ENCODE peak calls at places on chromosome 15, in six cellular contexts. A, G, Y, D, O and N are unnamed samples.

GRCh38 chr15:56049577-56049976 is 56.2 kb upstream of the NEDD4 start:
- DNase-seq in A (no peak), G (no peak), Y (no peak), D (no peak), O (no peak), N (no peak)

GRCh38 chr15:67005294-67005996 is 60.0 kb upstream of the SMAD3 start:
- DNase-seq in A (no peak), G (peak; percentile 35), Y (no peak), D (no peak), O (no peak), N (peak; percentile 33)

GRCh38 chr15:95557226-95558046 is 773.1 kb upstream of the NR2F2 start:
- DNase-seq in A (peak; percentile 95), G (no peak), Y (no peak), D (peak; percentile 95), O (peak; percentile 80), N (peak; percentile 74)

GRCh38 chr15:63501256-63502089 is 2.9 kb upstream of the USP3 start:
- DNase-seq in A (peak; percentile 97), G (no peak), Y (no peak), D (peak; percentile 94), O (peak; percentile 96), N (peak; percentile 72)

GRCh38 chr15:100559330-100559729 is 30.6 kb upstream of the CERS3 start:
- DNase-seq in A (peak; percentile 81), G (no peak), Y (no peak), D (peak; percentile 74), O (peak; percentile 7), N (no peak)

GRCh38 chr15:42157981-42158765 is 1.7 kb upstream of the PLA2G4F start:
- DNase-seq in A (peak; percentile 80), G (no peak), Y (no peak), D (peak; percentile 74), O (peak; percentile 68), N (no peak)

GRCh38 chr15:66765478-66766281 is 63.6 kb downstream of the SMAD6 start:
- DNase-seq in A (no peak), G (no peak), Y (no peak), D (peak; percentile 68), O (no peak), N (no peak)

GRCh38 chr15:63452552-63453136 is 51.7 kb upstream of the USP3 start:
- DNase-seq in A (no peak), G (no peak), Y (no peak), D (no peak), O (no peak), N (no peak)

GRCh38 chr15:32003558-32003957 is 26.8 kb upstream of the CHRNA7 start:
- DNase-seq in A (no peak), G (no peak), Y (no peak), D (no peak), O (no peak), N (peak; percentile 19)

GRCh38 chr15:43243246-43243645 is 22.4 kb upstream of the EPB42 start:
- DNase-seq in A (no peak), G (no peak), Y (no peak), D (no peak), O (no peak), N (no peak)

GRCh38 chr15:90711418-90711824 is 5.7 kb upstream of the BLM start:
- DNase-seq in A (no peak), G (no peak), Y (no peak), D (no peak), O (no peak), N (no peak)

GRCh38 chr15:60970246-60971170 is 258.6 kb downstream of the RORA start:
- DNase-seq in A (peak; percentile 76), G (no peak), Y (no peak), D (no peak), O (no peak), N (no peak)

GRCh38 chr15:67105065-67105951 is 39.9 kb downstream of the SMAD3 start:
- DNase-seq in A (peak; percentile 99), G (no peak), Y (no peak), D (peak; percentile 97), O (peak; percentile 95), N (peak; percentile 80)

GRCh38 chr15:86743283-86743903 is 663.7 kb downstream of the AGBL1 start:
- DNase-seq in A (no peak), G (peak; percentile 82), Y (peak; percentile 65), D (peak; percentile 41), O (peak; percentile 77), N (peak; percentile 84)

GRCh38 chr15:51869074-51869425 is 39.6 kb downstream of the TMOD3 start:
- DNase-seq in A (peak; percentile 91), G (no peak), Y (no peak), D (peak; percentile 70), O (peak; percentile 20), N (no peak)

GRCh38 chr15:33699691-33700447 is 268.4 kb upstream of the CHRM5 start:
- DNase-seq in A (peak; percentile 12), G (no peak), Y (no peak), D (no peak), O (peak; percentile 57), N (peak; percentile 64)

GRCh38 chr15:70762469-70763119 is 764 bp downstream of the UACA start:
- DNase-seq in A (peak; percentile 75), G (peak; percentile 67), Y (peak; percentile 38), D (peak; percentile 80), O (peak; percentile 25), N (peak; percentile 49)

GRCh38 chr15:32993285-32993684 is 201.2 kb downstream of the FMN1 start:
- DNase-seq in A (no peak), G (no peak), Y (no peak), D (peak; percentile 18), O (no peak), N (peak; percentile 26)

GRCh38 chr15:57961919-57962318 is 103.6 kb downstream of the ALDH1A2 start:
- DNase-seq in A (no peak), G (no peak), Y (no peak), D (no peak), O (no peak), N (no peak)

GRCh38 chr15:90895571-90896117 is 7.5 kb upstream of the MAN2A2 start:
- DNase-seq in A (no peak), G (no peak), Y (no peak), D (peak; percentile 18), O (no peak), N (peak; percentile 45)

GRCh38 chr15:46061002-46061401 is 426.2 kb downstream of the SQOR start:
- DNase-seq in A (no peak), G (no peak), Y (no peak), D (no peak), O (no peak), N (no peak)

DNA sequence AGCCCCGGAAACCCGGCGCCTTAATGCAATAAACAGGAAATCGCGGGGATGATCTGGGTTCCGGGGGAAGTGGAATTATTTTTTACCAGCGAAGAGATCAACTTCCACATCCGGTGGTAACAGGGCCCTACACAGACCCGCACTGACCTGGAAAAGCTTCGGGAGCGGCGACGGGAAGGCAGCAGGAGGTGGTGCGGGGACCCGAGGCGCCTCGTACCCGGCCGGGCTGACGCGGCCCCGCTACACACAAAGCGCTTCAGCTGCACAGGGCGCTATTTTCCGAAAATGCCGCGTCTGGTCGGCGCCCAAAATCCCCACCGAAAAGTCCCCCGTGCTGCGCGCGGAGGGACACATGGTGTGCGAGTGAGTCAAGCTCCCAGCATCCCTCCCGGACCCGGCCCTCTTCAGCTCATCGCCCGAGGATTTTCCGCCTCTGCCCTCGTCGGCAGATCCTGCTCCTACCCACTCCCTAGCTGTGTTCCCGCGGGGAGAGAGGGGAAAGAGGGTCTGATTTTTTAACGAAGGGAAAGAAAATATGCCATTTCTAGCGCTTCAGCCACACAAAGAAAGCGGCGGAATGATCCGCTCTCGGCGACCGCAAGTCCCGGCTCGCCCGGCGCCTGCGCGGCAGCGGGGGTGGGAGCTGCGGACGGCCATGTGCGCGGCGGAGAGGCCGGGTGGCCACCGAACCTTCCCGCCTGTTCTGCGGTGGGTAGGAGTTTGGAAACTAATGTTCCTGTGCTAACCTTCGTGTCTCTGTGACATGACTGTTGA is at the start of gene GABPB1:
- DNase-seq in A (peak; percentile 94), G (peak; percentile 90), Y (peak; percentile 97), D (peak; percentile 97), O (peak; percentile 90), N (peak; percentile 97)
- H2BK120ac ChIP-seq in A (peak within 1 kb of the TSS; percentile 98), G (peak within 1 kb of the TSS; percentile 58), Y (peak within 1 kb of the TSS; percentile 76), D (peak within 1 kb of the TSS; percentile 97), O (peak within 1 kb of the TSS; percentile 95), N (peak within 1 kb of the TSS; percentile 50)

GRCh38 chr15:69032703-69033373 is 18.3 kb downstream of the NOX5 start:
- DNase-seq in A (no peak), G (no peak), Y (no peak), D (no peak), O (no peak), N (no peak)

GRCh38 chr15:69031013-69032001 is 16.8 kb downstream of the NOX5 start:
- DNase-seq in A (no peak), G (peak; percentile 81), Y (peak; percentile 30), D (peak; percentile 46), O (peak; percentile 67), N (peak; percentile 80)

GRCh38 chr15:69034352-69034751 is 19.9 kb downstream of the NOX5 start:
- DNase-seq in A (peak; percentile 89), G (no peak), Y (no peak), D (peak; percentile 80), O (no peak), N (no peak)

GRCh38 chr15:69035205-69035917 is 20.9 kb downstream of the NOX5 start:
- DNase-seq in A (no peak), G (peak; percentile 80), Y (no peak), D (no peak), O (peak; percentile 71), N (peak; percentile 70)

DNA sequence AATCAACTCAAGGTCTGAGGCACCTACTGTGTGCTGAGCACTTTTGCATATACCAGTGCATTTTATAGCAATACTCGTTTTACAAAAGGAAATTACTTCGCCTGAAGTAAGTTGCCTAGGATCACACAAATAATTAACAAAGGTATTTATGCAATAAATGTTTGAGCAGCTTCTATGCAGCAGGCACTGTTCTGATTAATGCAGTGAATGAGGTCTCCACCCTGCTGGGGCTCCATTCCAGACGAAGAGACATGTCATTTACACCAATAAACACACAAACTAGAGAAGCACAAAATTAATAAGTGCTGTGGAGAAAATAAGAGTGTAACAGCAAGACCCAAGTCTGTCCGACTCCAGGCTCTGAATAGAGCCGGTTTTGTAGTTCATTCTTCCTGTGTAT is 17.5 kb downstream of the NOX5 start:
- DNase-seq in A (no peak), G (no peak), Y (no peak), D (no peak), O (no peak), N (no peak)
- H3K4me3 ChIP-seq in A (no peak overlapping the region), G (no peak overlapping the region), Y (no peak overlapping the region), D (peak overlapping the region; percentile 48), O (no peak overlapping the region), N (no peak overlapping the region)

DNA sequence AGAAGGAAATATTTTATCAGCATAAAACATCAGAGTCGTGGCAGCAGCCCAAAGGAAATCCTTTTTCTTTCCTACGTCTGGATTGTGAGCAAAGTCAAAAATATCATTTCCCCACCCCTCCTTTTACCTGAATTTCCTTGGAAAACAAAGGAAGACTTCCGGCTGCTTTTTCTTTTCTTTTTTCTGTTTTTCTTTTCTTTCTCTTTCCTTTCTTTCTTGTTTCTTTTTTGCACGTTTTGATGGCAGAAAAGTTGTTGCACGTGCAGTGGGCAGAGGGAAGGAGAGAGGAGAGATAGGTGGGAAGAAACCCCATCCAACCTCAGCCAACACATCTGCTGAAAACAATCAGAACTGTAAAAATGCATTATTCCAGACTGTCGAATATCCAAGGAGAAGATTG is 544 bp upstream of the MYO1E start:
- DNase-seq in A (no peak), G (no peak), Y (no peak), D (no peak), O (no peak), N (no peak)
- H2BK120ac ChIP-seq in A (peak overlapping the region; percentile 94), G (no peak overlapping the region), Y (no peak overlapping the region), D (no peak overlapping the region), O (no peak overlapping the region), N (no peak overlapping the region)

DNA sequence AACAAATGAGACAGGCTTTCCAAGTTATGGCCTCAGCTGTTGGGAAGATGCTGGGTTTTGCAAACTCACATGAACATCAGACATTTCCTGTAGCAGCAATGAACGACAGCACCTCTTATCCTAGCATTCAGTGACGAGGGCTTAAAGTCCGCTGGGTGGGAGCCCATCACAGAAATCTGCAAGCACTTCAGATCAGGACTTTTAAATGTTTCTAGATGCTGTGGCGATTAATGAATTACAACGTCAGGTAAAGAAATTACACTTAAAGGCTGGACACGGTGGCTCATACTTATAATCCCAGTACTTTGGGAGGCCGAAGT is 3.8 kb downstream of the AEN start:
- DNase-seq in A (no peak), G (no peak), Y (no peak), D (no peak), O (no peak), N (no peak)
- H3K4me3 ChIP-seq in A (no peak overlapping the region), G (no peak overlapping the region), Y (no peak overlapping the region), D (no peak overlapping the region), O (no peak overlapping the region), N (no peak overlapping the region)